ENCODE peak calls at places on chromosomes 11 and 22, in five cellular contexts. Q is lower leg skin, R is astrocyte, X is fibroblast of the aortic adventitia, I is Peyer's patch. Y is an unnamed sample.

GRCh38 chr11:11978792-11979486 is 29.5 kb downstream of the DKK3 start:
- DNase-seq in Q (no peak), R (peak), X (peak), I (peak), Y (peak)

GRCh38 chr22:23036684-23037428 is 33.5 kb upstream of the GNAZ start:
- DNase-seq in Q (no peak), R (no peak), X (peak), I (no peak), Y (peak)

GRCh38 chr22:35552186-35552842 is 11.7 kb downstream of the RASD2 start:
- DNase-seq in Q (no peak), R (no peak), X (no peak), I (peak), Y (no peak)

GRCh38 chr11:77473001-77473800 is 693 bp downstream of the PAK1 start:
- DNase-seq in Q (peak), R (no peak), X (no peak), I (peak), Y (no peak)

GRCh38 chr11:125990244-125990643 is 44.4 kb downstream of the VSIG10L2 start:
- DNase-seq in Q (peak), R (peak), X (peak), I (no peak), Y (peak)

GRCh38 chr11:116731821-116732739 is 40.7 kb downstream of the BUD13 start:
- DNase-seq in Q (no peak), R (no peak), X (no peak), I (no peak), Y (no peak)

GRCh38 chr11:3840289-3840869 is 380 bp downstream of the RHOG start:
- DNase-seq in Q (peak), R (no peak), X (no peak), I (peak), Y (no peak)

GRCh38 chr11:10317281-10317755 is 12.4 kb downstream of the ADM start:
- DNase-seq in Q (no peak), R (no peak), X (no peak), I (no peak), Y (no peak)

GRCh38 chr11:107598225-107599139 is 7.5 kb downstream of the ELMOD1 start:
- DNase-seq in Q (no peak), R (no peak), X (no peak), I (no peak), Y (no peak)

GRCh38 chr22:42229455-42230149 is 40.9 kb downstream of the TCF20 start:
- DNase-seq in Q (no peak), R (peak), X (peak), I (no peak), Y (peak)

GRCh38 chr11:117836077-117836960 is 11.8 kb upstream of the FXYD2 start:
- DNase-seq in Q (no peak), R (no peak), X (no peak), I (peak), Y (no peak)

GRCh38 chr22:30822216-30823014 is 127.7 kb downstream of the OSBP2 start:
- DNase-seq in Q (no peak), R (no peak), X (no peak), I (peak), Y (no peak)

GRCh38 chr22:31818481-31819392 is 64.9 kb downstream of the DEPDC5 start:
- DNase-seq in Q (no peak), R (peak), X (peak), I (no peak), Y (peak)

GRCh38 chr11:122804796-122805195 is 33.5 kb upstream of the CRTAM start:
- DNase-seq in Q (no peak), R (no peak), X (no peak), I (no peak), Y (no peak)

DNA sequence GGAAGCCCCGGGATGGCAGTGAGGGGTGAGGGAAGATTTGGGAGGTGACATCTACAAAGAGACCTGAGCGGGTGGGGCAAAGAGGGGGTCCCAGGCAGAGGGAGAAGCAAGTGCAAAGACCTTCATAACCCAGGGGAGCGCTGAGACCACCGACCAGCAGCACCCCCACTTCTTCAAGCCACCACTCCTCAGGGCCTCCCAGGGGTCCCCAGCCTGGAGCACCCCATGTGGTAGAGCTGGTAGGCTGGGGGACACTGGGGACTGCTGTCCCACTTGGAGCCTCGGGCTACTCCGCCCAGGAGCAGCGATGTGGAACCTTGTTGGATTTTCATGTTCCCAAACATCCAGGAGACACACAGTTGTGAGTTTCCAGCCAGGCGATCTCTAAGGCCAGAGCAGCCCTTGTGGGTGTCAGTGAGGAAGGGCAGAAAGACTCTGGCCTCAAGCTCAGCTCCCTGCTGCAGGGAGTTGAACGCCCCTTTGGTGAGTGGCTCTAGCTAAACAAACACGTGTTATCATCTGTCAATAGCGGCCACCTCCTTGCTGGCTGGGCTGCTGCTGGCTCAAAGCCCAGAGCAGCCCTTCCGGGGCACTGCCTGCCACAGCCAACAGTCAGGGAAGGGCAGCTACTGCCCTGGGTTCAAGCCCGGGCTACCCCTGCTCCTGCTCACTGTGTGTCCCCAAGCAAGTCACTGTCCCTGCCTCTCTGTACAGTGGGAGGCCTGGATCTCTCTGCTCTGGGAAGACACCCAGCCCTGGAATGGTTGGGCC is 25.7 kb upstream of the CHKA start:
- DNase-seq in Q (no peak), R (no peak), X (peak), I (peak), Y (peak)
- H3K4me3 ChIP-seq in Q (no peak), R (no peak), X (no peak), I (no peak), Y (no peak)

GRCh38 chr11:121426476-121427454 is 25.3 kb upstream of the SORL1 start:
- DNase-seq in Q (no peak), R (no peak), X (no peak), I (peak), Y (no peak)
- TF ChIP-seq CTCF in Q (no peak), R (no peak), X (no peak), I (no peak), Y (no peak)

GRCh38 chr11:13440100-13440855 is 22.7 kb downstream of the BTBD10 start:
- DNase-seq in Q (peak), R (peak), X (peak), I (peak), Y (peak)
- H3K4me3 ChIP-seq in Q (no peak), R (peak), X (peak), I (peak), Y (peak)

DNA sequence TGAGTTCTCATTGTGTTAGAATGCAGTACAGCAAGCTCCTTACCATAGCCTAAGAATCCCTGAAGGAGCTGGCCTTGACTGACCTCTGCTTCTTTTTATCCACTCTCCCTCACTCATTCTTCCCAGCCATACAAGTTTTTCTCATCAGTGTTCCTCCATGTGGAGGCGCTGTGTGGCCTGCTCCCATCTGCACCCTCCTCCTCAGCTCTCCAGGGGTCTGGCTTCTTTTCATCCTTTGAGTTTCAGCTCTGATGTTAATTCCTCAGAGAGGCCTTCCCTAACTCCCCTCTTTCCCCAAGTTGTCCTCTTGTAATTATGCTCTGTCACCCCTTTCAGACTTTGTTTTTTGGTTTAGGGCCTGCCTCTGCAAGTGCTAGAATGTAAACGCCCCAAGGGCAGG is 144.8 kb downstream of the WNT7B start:
- DNase-seq in Q (no peak), R (no peak), X (no peak), I (no peak), Y (no peak)
- TF ChIP-seq CTCF in Q (no peak), R (no peak), X (no peak), I (no peak), Y (no peak)

Y was measured in AG10803.